ENCODE peak calls at places on chromosomes 3 and 15, in nine cellular contexts. One of them, this sample, is unnamed.

GRCh38 chr3:130918328-130918727 is 24.4 kb downstream of the ATP2C1 start:
- DNase-seq in neural crest cell: no peak
- DNase-seq in activated CD4-positive, alpha-beta memory T cell treated with anti-CD3 and anti-CD28 coated beads for 36 hours: no peak
- DNase-seq in SK-MEL-5: no peak
- DNase-seq in coronary artery: no peak
- DNase-seq in nucleus accumbens: no peak
- DNase-seq in HFF-Myc: no peak
- DNase-seq in omental fat pad: no peak
- DNase-seq in effector memory CD8-positive, alpha-beta T cell: no peak
- DNase-seq in this sample: no peak

GRCh38 chr3:38307599-38307998 is 25.5 kb downstream of the SLC22A14 start:
- DNase-seq in neural crest cell: no peak
- DNase-seq in activated CD4-positive, alpha-beta memory T cell treated with anti-CD3 and anti-CD28 coated beads for 36 hours: no peak
- DNase-seq in SK-MEL-5: no peak
- DNase-seq in coronary artery: no peak
- DNase-seq in nucleus accumbens: no peak
- DNase-seq in HFF-Myc: no peak
- DNase-seq in omental fat pad: no peak
- DNase-seq in effector memory CD8-positive, alpha-beta T cell: no peak
- DNase-seq in this sample: no peak

GRCh38 chr3:142053244-142053643 is 96.1 kb downstream of the TFDP2 start:
- DNase-seq in neural crest cell: no peak
- DNase-seq in activated CD4-positive, alpha-beta memory T cell treated with anti-CD3 and anti-CD28 coated beads for 36 hours: no peak
- DNase-seq in SK-MEL-5: no peak
- DNase-seq in coronary artery: no peak
- DNase-seq in nucleus accumbens: no peak
- DNase-seq in HFF-Myc: no peak
- DNase-seq in omental fat pad: no peak
- DNase-seq in effector memory CD8-positive, alpha-beta T cell: no peak
- DNase-seq in this sample: no peak

GRCh38 chr15:78739996-78740903 is 71.0 kb downstream of the ADAMTS7 start:
- DNase-seq in neural crest cell: peak
- DNase-seq in activated CD4-positive, alpha-beta memory T cell treated with anti-CD3 and anti-CD28 coated beads for 36 hours: peak
- DNase-seq in SK-MEL-5: peak
- DNase-seq in coronary artery: peak
- DNase-seq in nucleus accumbens: no peak
- DNase-seq in HFF-Myc: no peak
- DNase-seq in omental fat pad: no peak
- DNase-seq in effector memory CD8-positive, alpha-beta T cell: peak
- DNase-seq in this sample: peak

GRCh38 chr3:157921767-157922166 is 184.5 kb downstream of the SHOX2 start:
- DNase-seq in neural crest cell: no peak
- DNase-seq in activated CD4-positive, alpha-beta memory T cell treated with anti-CD3 and anti-CD28 coated beads for 36 hours: no peak
- DNase-seq in SK-MEL-5: no peak
- DNase-seq in coronary artery: no peak
- DNase-seq in nucleus accumbens: no peak
- DNase-seq in HFF-Myc: peak
- DNase-seq in omental fat pad: no peak
- DNase-seq in effector memory CD8-positive, alpha-beta T cell: no peak
- DNase-seq in this sample: no peak

GRCh38 chr3:45655906-45656305 is 33.3 kb upstream of the SACM1L start:
- DNase-seq in neural crest cell: no peak
- DNase-seq in activated CD4-positive, alpha-beta memory T cell treated with anti-CD3 and anti-CD28 coated beads for 36 hours: no peak
- DNase-seq in SK-MEL-5: no peak
- DNase-seq in coronary artery: no peak
- DNase-seq in nucleus accumbens: no peak
- DNase-seq in HFF-Myc: no peak
- DNase-seq in omental fat pad: no peak
- DNase-seq in effector memory CD8-positive, alpha-beta T cell: no peak
- DNase-seq in this sample: no peak

GRCh38 chr3:27253831-27254230 is 115.4 kb downstream of the NEK10 start:
- DNase-seq in neural crest cell: peak
- DNase-seq in activated CD4-positive, alpha-beta memory T cell treated with anti-CD3 and anti-CD28 coated beads for 36 hours: peak
- DNase-seq in SK-MEL-5: peak
- DNase-seq in coronary artery: no peak
- DNase-seq in nucleus accumbens: no peak
- DNase-seq in HFF-Myc: peak
- DNase-seq in omental fat pad: no peak
- DNase-seq in effector memory CD8-positive, alpha-beta T cell: no peak
- DNase-seq in this sample: peak

GRCh38 chr3:146682176-146682575 is 77.0 kb upstream of the PLSCR5 start:
- DNase-seq in neural crest cell: no peak
- DNase-seq in activated CD4-positive, alpha-beta memory T cell treated with anti-CD3 and anti-CD28 coated beads for 36 hours: no peak
- DNase-seq in SK-MEL-5: peak
- DNase-seq in coronary artery: no peak
- DNase-seq in nucleus accumbens: no peak
- DNase-seq in HFF-Myc: no peak
- DNase-seq in omental fat pad: no peak
- DNase-seq in effector memory CD8-positive, alpha-beta T cell: no peak
- DNase-seq in this sample: no peak

This sample was measured in GM10248.